ENCODE peak calls at places on chromosomes 16 and 17, in four cellular contexts. V is Peyer's patch, M is ovary, L is testis. Y is an unnamed sample. For H3K4me1, the result is how much of the 10 kb centered on the place peaks cover.

GRCh38 chr17:32192379-32192778 is 50.1 kb downstream of the RHOT1 start:
- DNase-seq in M (no peak), V (no peak), L (no peak), Y (no peak)

GRCh38 chr17:933168-934083 is 46.1 kb downstream of the NXN start:
- DNase-seq in M (no peak), L (peak), V (no peak), Y (no peak)

GRCh38 chr17:64084940-64085649 is 44.8 kb downstream of the ERN1 start:
- DNase-seq in V (no peak), L (no peak), M (no peak), Y (no peak)

GRCh38 chr16:67546761-67547422 is 15.4 kb upstream of the CTCF start:
- DNase-seq in M (peak), L (peak), V (peak), Y (peak)

GRCh38 chr16:23967018-23967417 is 131.2 kb downstream of the PRKCB start:
- DNase-seq in M (peak), L (peak), V (no peak), Y (no peak)

GRCh38 chr16:51538707-51539604 is 387.9 kb upstream of the SALL1 start:
- DNase-seq in M (no peak), V (no peak), L (no peak), Y (no peak)

GRCh38 chr17:62075308-62075815 is 10.3 kb upstream of the MED13 start:
- DNase-seq in M (no peak), L (no peak), V (no peak), Y (no peak)

GRCh38 chr17:68184816-68185436 is 62.9 kb upstream of the AMZ2 start:
- DNase-seq in L (no peak), V (peak), M (no peak), Y (peak)

GRCh38 chr17:7094661-7095064 is 14.6 kb upstream of the CLEC10A start:
- DNase-seq in V (peak), L (no peak), M (no peak), Y (no peak)

GRCh38 chr16:65336169-65336568 is 214.3 kb upstream of the CDH11 start:
- DNase-seq in V (no peak), L (no peak), M (no peak), Y (no peak)

GRCh38 chr17:67279115-67279514 is 34.1 kb upstream of the HELZ start:
- DNase-seq in V (no peak), M (no peak), L (no peak), Y (no peak)

GRCh38 chr17:76469991-76470739 is 2.8 kb downstream of the AANAT start:
- DNase-seq in V (no peak), L (no peak), M (no peak), Y (no peak)

GRCh38 chr16:66551362-66551761 is 1.0 kb upstream of the CKLF start:
- DNase-seq in M (no peak), V (peak), L (no peak), Y (peak)

GRCh38 chr16:72311426-72311825 is 139.5 kb upstream of the PMFBP1 start:
- DNase-seq in M (no peak), V (no peak), L (no peak), Y (no peak)

GRCh38 chr17:79878346-79878745 is 39.1 kb upstream of the CBX4 start:
- DNase-seq in M (no peak), V (no peak), L (no peak), Y (no peak)

GRCh38 chr16:20409398-20410152 is at the start of gene ACSM5:
- DNase-seq in L (peak), M (peak), V (no peak), Y (no peak)

GRCh38 chr16:88599092-88599733 is 29.0 kb downstream of the ZC3H18 start:
- DNase-seq in L (peak), M (no peak), V (peak), Y (no peak)

GRCh38 chr17:29111816-29112499 is 68.2 kb downstream of the MYO18A start:
- DNase-seq in L (peak), M (peak), V (peak), Y (peak)

GRCh38 chr17:2243953-2244352 is 59.6 kb downstream of the SMG6 start:
- DNase-seq in L (no peak), V (no peak), M (no peak), Y (no peak)

GRCh38 chr17:64377769-64378282 is 12.8 kb downstream of the PECAM1 start:
- DNase-seq in V (no peak), L (no peak), M (no peak), Y (no peak)

GRCh38 chr16:27539120-27539519 is 10.6 kb downstream of the GTF3C1 start:
- DNase-seq in V (no peak), L (no peak), M (no peak), Y (no peak)

GRCh38 chr17:74601944-74602572 is 10.0 kb upstream of the CD300LD start:
- DNase-seq in L (peak), M (no peak), V (peak), Y (no peak)

GRCh38 chr16:77298638-77299360 is 99.6 kb downstream of the SYCE1L start:
- DNase-seq in L (no peak), V (no peak), M (no peak), Y (no peak)

GRCh38 chr17:48649741-48650140 is 23.6 kb upstream of the HOXB9 start:
- DNase-seq in M (no peak), L (no peak), V (no peak), Y (no peak)

GRCh38 chr16:87780385-87780989 is 14.7 kb upstream of the KLHDC4 start:
- DNase-seq in L (peak), M (no peak), V (peak), Y (peak)

GRCh38 chr17:21676281-21677111 is 15.8 kb upstream of the KCNJ18 start:
- DNase-seq in M (no peak), L (no peak), V (peak), Y (no peak)

GRCh38 chr17:76912585-76912984 is 44.4 kb downstream of the MGAT5B start:
- DNase-seq in M (no peak), L (no peak), V (no peak), Y (no peak)

GRCh38 chr17:80363518-80364090 is 51.4 kb upstream of the ENDOV start:
- DNase-seq in L (no peak), V (no peak), M (peak), Y (no peak)

GRCh38 chr17:78839762-78840529 is 668 bp downstream of the USP36 start:
- DNase-seq in M (peak), V (peak), L (peak), Y (peak)

GRCh38 chr17:68580236-68580903 is 20.8 kb downstream of the FAM20A start:
- DNase-seq in V (no peak), L (no peak), M (peak), Y (no peak)

GRCh38 chr17:6456914-6457687 is 12.8 kb downstream of the PIMREG start:
- DNase-seq in L (no peak), V (no peak), M (peak), Y (no peak)

DNA sequence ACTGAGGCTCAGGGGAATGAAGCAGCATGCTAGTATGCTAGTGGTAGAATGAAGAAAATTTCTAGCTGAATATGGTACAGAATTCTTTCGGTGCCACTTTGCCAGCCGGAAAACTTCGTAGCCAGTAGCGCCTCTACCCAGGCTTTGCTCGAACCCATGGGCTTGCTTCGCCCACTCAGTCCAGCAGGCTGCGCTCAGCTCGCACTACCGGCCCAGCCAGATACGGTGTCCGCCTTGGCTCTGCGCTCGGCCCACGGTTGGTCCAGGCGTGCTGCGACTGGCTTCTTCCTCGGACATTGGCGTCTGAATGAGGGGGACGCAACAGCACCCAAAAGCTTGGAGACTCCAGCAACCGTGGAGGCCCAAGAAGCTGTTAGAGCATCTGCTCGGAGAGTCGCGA is 372.5 kb upstream of the CDH8 start:
- DNase-seq in L (no peak), V (no peak), M (no peak), Y (no peak)
- H3K4me3 ChIP-seq in L (peak), V (no peak), M (no peak), Y (no peak)

GRCh38 chr17:3316836-3317235 is 18.7 kb upstream of the OR3A1 start:
- DNase-seq in M (no peak), V (no peak), L (no peak), Y (no peak)

DNA sequence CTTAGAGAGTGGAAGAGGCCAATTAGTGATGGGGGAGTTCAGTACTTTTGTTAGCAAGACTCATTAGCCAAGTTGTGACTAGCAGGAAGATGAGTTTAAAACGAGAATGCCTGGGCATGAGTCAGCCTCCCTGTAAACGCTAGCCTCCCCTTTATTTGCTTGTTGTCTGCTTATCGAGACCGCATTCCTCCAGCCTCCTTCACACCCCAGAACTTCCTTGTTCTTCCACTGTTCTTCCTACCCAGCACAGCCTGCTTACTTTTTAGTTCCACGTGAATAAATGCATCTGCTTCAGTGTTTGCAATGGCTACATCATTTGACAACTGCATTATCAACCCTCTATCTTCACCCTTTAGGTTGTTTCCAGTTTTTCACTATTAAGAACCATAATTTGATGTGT is 20.2 kb upstream of the OR3A1 start:
- DNase-seq in L (no peak), V (no peak), M (no peak), Y (no peak)
- H3K4me1 ChIP-seq in L (under half), V (under half), M (under half), Y (under half)

DNA sequence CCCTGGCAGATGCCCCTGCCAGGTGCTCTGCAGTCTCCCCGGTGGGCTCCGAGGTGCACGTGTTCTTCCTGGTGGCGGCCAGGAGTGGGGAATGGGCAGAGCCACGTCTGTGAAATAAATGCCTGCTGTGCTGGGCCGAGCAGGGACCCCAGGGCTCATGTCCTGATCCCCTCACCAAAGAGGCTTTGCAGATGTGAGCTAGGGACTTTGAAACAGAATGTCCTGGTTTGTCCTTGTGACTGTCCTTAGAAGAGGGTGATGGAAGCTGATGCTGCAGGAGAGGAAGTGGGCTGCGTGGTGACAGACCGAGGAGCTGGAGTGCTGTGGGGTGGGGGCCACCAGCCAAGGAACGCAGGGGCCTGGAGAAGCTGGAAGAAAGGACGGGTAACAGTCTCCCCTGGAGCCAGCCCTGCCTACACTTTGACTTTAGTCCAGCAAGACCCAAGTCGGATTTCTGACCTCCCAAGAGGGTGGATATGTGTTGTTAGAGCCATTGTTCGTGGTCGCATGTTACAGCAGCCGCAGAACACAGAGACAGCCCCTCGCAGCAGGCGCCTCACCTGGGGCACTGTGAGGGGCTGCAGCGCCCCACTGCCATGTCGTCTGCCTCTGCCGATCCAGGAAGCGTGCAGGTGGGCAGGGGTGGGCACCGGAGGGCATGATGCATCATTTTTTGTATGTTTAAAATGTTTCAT is 217.9 kb upstream of the CIBAR2 start:
- DNase-seq in V (no peak), M (no peak), L (no peak), Y (no peak)
- H3K4me3 ChIP-seq in V (no peak), M (no peak), L (no peak), Y (no peak)

GRCh38 chr17:42677012-42677857 is 441 bp upstream of the PLEKHH3 start:
- DNase-seq in L (peak), V (peak), M (peak), Y (peak)
- H3K4me1 ChIP-seq in L (half or more), V (under half), M (under half), Y (half or more)

GRCh38 chr16:83743241-83743640 is 64.5 kb upstream of the HSBP1 start:
- DNase-seq in M (no peak), L (no peak), V (no peak), Y (no peak)

GRCh38 chr16:83742076-83742475 is 65.7 kb upstream of the HSBP1 start:
- DNase-seq in V (no peak), L (no peak), M (no peak), Y (no peak)

GRCh38 chr16:83743720-83744119 is 64.1 kb upstream of the HSBP1 start:
- DNase-seq in L (no peak), V (no peak), M (no peak), Y (no peak)

GRCh38 chr16:83744521-83744981 is 63.2 kb upstream of the HSBP1 start:
- DNase-seq in M (no peak), L (peak), V (peak), Y (no peak)

GRCh38 chr16:83742520-83742919 is 65.3 kb upstream of the HSBP1 start:
- DNase-seq in M (no peak), V (no peak), L (no peak), Y (no peak)
- H3K4me3 ChIP-seq in M (no peak), V (no peak), L (no peak), Y (no peak)

DNA sequence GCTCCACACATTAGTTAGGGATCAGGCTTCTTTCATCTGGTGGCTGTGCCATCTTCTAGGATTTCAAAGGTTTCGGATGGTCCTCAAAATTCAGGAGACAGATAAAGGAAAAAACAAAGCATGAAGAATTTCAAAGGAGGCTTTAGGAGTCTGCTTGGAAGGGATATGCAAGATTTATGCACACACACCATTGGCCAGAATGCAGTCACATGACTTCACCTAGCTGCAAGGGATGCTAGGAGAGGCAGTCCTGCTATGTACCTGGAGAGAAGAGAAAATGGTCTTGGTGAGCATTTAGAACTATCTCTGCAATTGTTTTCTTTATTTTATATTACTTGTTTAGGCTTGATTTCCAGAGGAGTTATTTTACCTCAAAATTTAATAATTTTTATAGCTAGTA is 174.6 kb downstream of the PCTP start:
- DNase-seq in V (no peak), M (no peak), L (no peak), Y (no peak)
- H3K4me1 ChIP-seq in V (under half), M (under half), L (under half), Y (under half)

GRCh38 chr17:40597168-40598020 is 32.1 kb upstream of the CCR7 start:
- DNase-seq in V (no peak), L (no peak), M (no peak), Y (no peak)
- H3K4me3 ChIP-seq in V (no peak), L (peak), M (no peak), Y (peak)

Y was measured in CD8-positive, alpha-beta T cell.